ENCODE peak calls at places on chromosomes 4 and X, in five cellular contexts. Z, C, G, O and H are unnamed samples.
A peak's percentile ranks its signal among the peaks of the same experiment; 100 is the strongest.

GRCh38 chrX:113868169-113868568 is 715.7 kb upstream of the HTR2C start:
- DNase-seq in Z (no peak), C (no peak), G (no peak), O (no peak), H (no peak)

GRCh38 chr4:88722276-88722780 is 24.7 kb upstream of the NAP1L5 start:
- DNase-seq in Z (no peak), C (no peak), G (no peak), O (no peak), H (no peak)

GRCh38 chrX:96906741-96907140 is 23.0 kb downstream of the RPA4 start:
- DNase-seq in Z (no peak), C (no peak), G (no peak), O (no peak), H (no peak)

GRCh38 chr4:87227704-87228560 is 7.5 kb upstream of the KLHL8 start:
- DNase-seq in Z (no peak), C (no peak), G (no peak), O (no peak), H (no peak)

GRCh38 chrX:77436682-77437081 is 10.5 kb upstream of the FGF16 start:
- DNase-seq in Z (no peak), C (no peak), G (no peak), O (no peak), H (no peak)

GRCh38 chrX:9141496-9141895 is 107.6 kb upstream of the FAM9B start:
- DNase-seq in Z (no peak), C (no peak), G (no peak), O (no peak), H (no peak)

GRCh38 chr4:112453321-112453720 is 62.7 kb downstream of the NEUROG2 start:
- DNase-seq in Z (no peak), C (no peak), G (no peak), O (no peak), H (no peak)

GRCh38 chrX:8364369-8365141 is 100.1 kb upstream of the VCX3B start:
- DNase-seq in Z (peak; percentile 28), C (no peak), G (no peak), O (peak; percentile 23), H (no peak)

GRCh38 chrX:81708506-81708905 is 506.6 kb downstream of the SH3BGRL start:
- DNase-seq in Z (no peak), C (no peak), G (no peak), O (no peak), H (no peak)

GRCh38 chr4:127889903-127890302 is 9.2 kb downstream of the PLK4 start:
- DNase-seq in Z (no peak), C (no peak), G (no peak), O (no peak), H (no peak)

GRCh38 chr4:183831026-183831446 is 74.1 kb upstream of the STOX2 start:
- DNase-seq in Z (no peak), C (no peak), G (no peak), O (no peak), H (no peak)

GRCh38 chrX:45743081-45743533 is 542.4 kb upstream of the DIPK2B start:
- DNase-seq in Z (no peak), C (peak; percentile 29), G (no peak), O (no peak), H (no peak)

GRCh38 chr4:169017971-169018370 is 7.9 kb upstream of the CBR4 start:
- DNase-seq in Z (no peak), C (no peak), G (no peak), O (no peak), H (no peak)